ENCODE peak calls at places on chromosomes 5 and 9, in five cellular contexts. Y is keratinocyte, W is GM23248, G is ovary, T is dorsolateral prefrontal cortex. C is an unnamed sample.

GRCh38 chr5:65102826-65103673 is 334.3 kb downstream of the CWC27 start:
- DNase-seq in G (peak), Y (no peak), W (peak), T (no peak), C (no peak)

GRCh38 chr5:141753143-141753970 is 71.3 kb upstream of the ARAP3 start:
- DNase-seq in W (no peak), Y (no peak), T (no peak), G (no peak), C (no peak)

GRCh38 chr5:15008911-15009310 is 137.3 kb upstream of the ANKH start:
- DNase-seq in G (peak), W (no peak), Y (no peak), T (no peak), C (no peak)

GRCh38 chr5:180084638-180085561 is 13.3 kb upstream of the RNF130 start:
- DNase-seq in T (no peak), Y (no peak), G (no peak), W (no peak), C (no peak)

GRCh38 chr5:44943637-44944036 is 134.9 kb downstream of the MRPS30 start:
- DNase-seq in W (peak), G (no peak), T (no peak), Y (no peak), C (peak)

GRCh38 chr5:158739941-158740340 is 359.8 kb downstream of the EBF1 start:
- DNase-seq in G (no peak), T (no peak), W (peak), Y (no peak), C (no peak)

GRCh38 chr5:87539839-87540238 is 127.1 kb upstream of the CCNH start:
- DNase-seq in G (no peak), Y (no peak), T (no peak), W (no peak), C (no peak)

GRCh38 chr5:150496534-150496933 is 11.4 kb upstream of the NDST1 start:
- DNase-seq in W (no peak), G (no peak), Y (no peak), T (no peak), C (no peak)

GRCh38 chr9:116450378-116451139 is 236.5 kb upstream of the TRIM32 start:
- DNase-seq in G (no peak), Y (no peak), T (no peak), W (peak), C (no peak)

GRCh38 chr9:2459756-2460155 is 161.8 kb upstream of the VLDLR start:
- DNase-seq in W (no peak), Y (no peak), T (peak), G (no peak), C (no peak)

GRCh38 chr9:78821126-78821822 is 524.3 kb downstream of the PSAT1 start:
- DNase-seq in T (no peak), G (no peak), Y (peak), W (peak), C (peak)

GRCh38 chr5:147538232-147538631 is 28.4 kb upstream of the DPYSL3 start:
- DNase-seq in T (no peak), W (no peak), G (no peak), Y (no peak), C (no peak)

GRCh38 chr5:97164846-97165245 is 18.2 kb downstream of the RIOK2 start:
- DNase-seq in W (peak), T (no peak), G (no peak), Y (no peak), C (peak)

GRCh38 chr5:9405196-9405754 is 140.6 kb downstream of the SEMA5A start:
- DNase-seq in T (no peak), W (no peak), Y (no peak), G (no peak), C (no peak)

GRCh38 chr9:89436963-89437625 is 60.8 kb downstream of the SEMA4D start:
- DNase-seq in W (no peak), T (no peak), Y (no peak), G (no peak), C (peak)

GRCh38 chr9:20658677-20659473 is 25.2 kb upstream of the FOCAD start:
- DNase-seq in Y (no peak), G (no peak), W (peak), T (no peak), C (peak)

GRCh38 chr5:142678615-142679014 is 7.3 kb downstream of the FGF1 start:
- DNase-seq in Y (no peak), G (no peak), T (no peak), W (no peak), C (no peak)

GRCh38 chr5:43664641-43665040 is 61.7 kb downstream of the NNT start:
- DNase-seq in T (no peak), G (no peak), Y (no peak), W (peak), C (no peak)

GRCh38 chr5:103041071-103041676 is 78.8 kb downstream of the GIN1 start:
- DNase-seq in T (no peak), W (peak), Y (no peak), G (no peak), C (peak)

GRCh38 chr5:139137703-139138102 is 60.5 kb downstream of the SIL1 start:
- DNase-seq in W (peak), T (no peak), Y (no peak), G (no peak), C (peak)

GRCh38 chr5:31119938-31120641 is 73.4 kb upstream of the CDH6 start:
- DNase-seq in Y (no peak), T (no peak), G (no peak), W (peak), C (no peak)

GRCh38 chr5:41445937-41446563 is 64.4 kb downstream of the PLCXD3 start:
- DNase-seq in T (no peak), W (peak), Y (no peak), G (peak), C (no peak)

GRCh38 chr5:124613273-124613953 is 133.0 kb downstream of the ZNF608 start:
- DNase-seq in G (no peak), T (no peak), Y (no peak), W (no peak), C (no peak)

GRCh38 chr9:113626735-113627495 is 163.4 kb downstream of the RGS3 start:
- DNase-seq in Y (no peak), T (no peak), G (no peak), W (peak), C (no peak)

GRCh38 chr9:129701054-129701453 is 35.6 kb downstream of the PRRX2 start:
- DNase-seq in W (no peak), T (no peak), Y (no peak), G (no peak), C (no peak)

GRCh38 chr9:129697111-129697955 is 31.9 kb downstream of the PRRX2 start:
- DNase-seq in G (peak), W (peak), Y (no peak), T (no peak), C (no peak)

GRCh38 chr9:129695870-129696269 is 30.4 kb downstream of the PRRX2 start:
- DNase-seq in T (no peak), W (no peak), Y (no peak), G (no peak), C (no peak)

GRCh38 chr9:129696803-129697110 is 31.3 kb downstream of the PRRX2 start:
- DNase-seq in T (no peak), W (no peak), Y (no peak), G (no peak), C (no peak)

DNA sequence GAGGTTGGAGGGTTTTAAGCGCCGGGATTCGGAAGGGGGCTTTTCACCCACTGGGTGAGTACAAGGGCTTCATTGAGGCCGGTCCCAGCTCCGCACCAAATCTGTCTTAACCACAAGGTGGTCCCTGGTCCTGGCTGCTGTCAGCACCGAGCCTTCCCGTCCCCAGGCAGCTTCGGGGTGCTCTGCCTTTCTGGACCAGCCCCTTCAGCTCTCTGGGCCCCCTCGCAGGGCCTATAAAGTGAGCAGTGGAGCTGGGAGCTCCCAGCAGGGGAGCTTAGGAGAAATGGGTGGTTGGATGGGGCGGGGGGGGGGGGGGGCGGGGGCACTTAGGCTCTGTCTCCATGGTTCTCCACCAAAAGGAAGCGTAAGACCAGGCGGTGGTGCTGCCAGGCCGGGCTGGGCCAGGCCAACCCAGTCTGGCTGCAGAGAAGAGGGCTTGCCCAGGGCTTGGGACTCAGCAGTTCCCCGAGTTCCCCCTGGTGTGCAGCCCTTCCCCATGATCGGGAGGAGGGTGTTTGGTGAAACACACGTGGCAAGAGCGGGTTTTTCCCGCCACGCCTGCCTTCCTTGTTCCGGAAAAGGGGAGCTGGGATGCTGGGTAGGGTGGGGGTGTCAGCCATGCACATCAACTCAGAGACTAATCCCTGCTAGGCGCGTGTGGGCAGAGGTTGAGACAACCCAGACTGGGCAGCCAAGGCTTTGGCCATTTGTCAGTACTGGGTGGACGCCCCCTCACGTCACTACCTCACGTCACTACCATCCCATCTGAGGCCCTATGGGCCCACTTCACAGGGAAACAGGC is 32.7 kb downstream of the PRRX2 start:
- DNase-seq in Y (no peak), W (peak), T (no peak), G (peak), C (no peak)
- H3K4me3 ChIP-seq in Y (no peak), W (peak), T (peak), G (peak), C (no peak)

GRCh38 chr5:172420215-172420934 is 34.0 kb downstream of the SH3PXD2B start:
- DNase-seq in Y (peak), W (peak), G (peak), T (peak), C (peak)
- H3K4me3 ChIP-seq in Y (no peak), W (peak), G (no peak), T (peak), C (peak)

DNA sequence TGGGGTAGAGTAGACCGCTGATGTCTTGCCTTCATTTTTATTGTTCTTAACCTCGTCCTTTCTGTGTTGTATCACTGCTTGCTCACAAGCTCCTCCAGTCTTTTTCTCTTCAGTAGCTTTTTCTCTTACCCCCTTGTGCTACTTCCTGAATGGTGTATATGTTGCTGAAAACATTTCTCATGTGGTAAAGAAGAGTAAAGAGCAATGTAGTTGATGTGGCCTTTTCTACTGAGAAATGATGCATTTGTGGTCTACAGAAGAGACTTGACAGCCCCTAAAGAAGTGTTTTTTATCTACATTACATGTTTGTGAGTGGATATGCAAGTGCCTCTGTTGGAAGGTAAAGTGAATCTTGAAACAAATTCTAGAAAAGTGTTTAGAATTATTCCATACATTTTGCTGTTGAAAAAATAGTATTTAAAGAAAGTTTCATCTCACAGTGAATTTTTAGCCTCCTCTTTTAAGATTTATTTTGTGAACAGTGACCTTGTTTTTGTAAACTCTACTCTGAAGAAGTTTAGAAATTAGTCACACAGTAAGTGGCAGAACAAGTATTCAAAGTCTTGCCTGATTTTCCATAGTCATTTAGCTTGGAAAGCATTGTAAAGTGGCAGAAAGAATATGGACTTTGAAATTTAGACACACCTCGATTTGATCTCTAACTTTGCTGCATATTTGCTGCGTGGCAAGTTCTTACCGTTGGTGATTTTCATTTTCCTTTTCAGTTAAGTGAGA is 17.4 kb downstream of the CDC42SE2 start:
- DNase-seq in W (peak), Y (no peak), G (no peak), T (no peak), C (no peak)
- H3K4me3 ChIP-seq in W (no peak), Y (no peak), G (no peak), T (no peak), C (peak)

DNA sequence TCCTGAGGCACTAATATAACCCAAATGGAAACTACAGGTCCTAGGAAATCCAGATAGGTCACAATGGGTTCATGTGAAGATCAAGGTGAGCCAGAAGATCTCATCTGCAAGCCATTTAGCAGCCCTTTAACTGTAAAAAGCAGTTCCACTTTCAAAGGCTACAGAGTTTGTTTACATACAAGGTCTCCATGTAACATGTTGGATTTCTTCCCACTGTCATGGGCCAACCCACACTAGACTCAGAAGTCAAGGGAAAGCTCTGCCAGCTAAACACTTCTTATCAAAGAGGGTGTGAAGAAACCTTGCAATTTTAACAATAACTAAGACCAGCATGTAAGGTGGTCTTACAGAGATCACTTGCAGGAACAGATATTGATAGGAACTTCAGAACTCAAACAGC is 3.8 kb upstream of the CTNNAL1 start:
- DNase-seq in Y (no peak), W (no peak), G (no peak), T (no peak), C (no peak)
- H3K4me3 ChIP-seq in Y (no peak), W (no peak), G (no peak), T (no peak), C (no peak)